ENCODE peak calls at places on chromosomes 12 and 14, in seven cellular contexts. One of them, this sample, is unnamed.
A peak's percentile ranks its signal among the peaks of the same experiment; 100 is the strongest.

GRCh38 chr12:116106870-116107269 is 170.6 kb downstream of the MED13L start:
- DNase-seq in left lung: no peak
- DNase-seq in NCI-H446 treated with DMSO at 0.1 percent for 48 hours: no peak
- DNase-seq in nucleus accumbens: no peak
- DNase-seq in ovary: no peak
- DNase-seq in activated CD8-positive, alpha-beta T cell treated with anti-CD3 and anti-CD28 coated beads for 36 hours: no peak
- DNase-seq in Right ventricle myocardium superior: no peak
- DNase-seq in this sample: no peak

GRCh38 chr12:102964872-102965271 is 7.4 kb downstream of the ASCL1 start:
- DNase-seq in left lung: peak; percentile 79
- DNase-seq in NCI-H446 treated with DMSO at 0.1 percent for 48 hours: no peak
- DNase-seq in nucleus accumbens: no peak
- DNase-seq in ovary: no peak
- DNase-seq in activated CD8-positive, alpha-beta T cell treated with anti-CD3 and anti-CD28 coated beads for 36 hours: peak; percentile 52
- DNase-seq in Right ventricle myocardium superior: no peak
- DNase-seq in this sample: peak; percentile 98

GRCh38 chr12:132275110-132275531 is 54.3 kb downstream of the GALNT9 start:
- DNase-seq in left lung: peak; percentile 61
- DNase-seq in NCI-H446 treated with DMSO at 0.1 percent for 48 hours: peak; percentile 2
- DNase-seq in nucleus accumbens: no peak
- DNase-seq in ovary: no peak
- DNase-seq in activated CD8-positive, alpha-beta T cell treated with anti-CD3 and anti-CD28 coated beads for 36 hours: no peak
- DNase-seq in Right ventricle myocardium superior: peak; percentile 50
- DNase-seq in this sample: peak; percentile 35

GRCh38 chr12:7645395-7646177 is 20.1 kb downstream of the APOBEC1 start:
- DNase-seq in left lung: no peak
- DNase-seq in NCI-H446 treated with DMSO at 0.1 percent for 48 hours: no peak
- DNase-seq in nucleus accumbens: no peak
- DNase-seq in ovary: no peak
- DNase-seq in activated CD8-positive, alpha-beta T cell treated with anti-CD3 and anti-CD28 coated beads for 36 hours: peak; percentile 56
- DNase-seq in Right ventricle myocardium superior: no peak
- DNase-seq in this sample: no peak

GRCh38 chr12:121806556-121807308 is 2.9 kb downstream of the SETD1B start:
- DNase-seq in left lung: peak; percentile 73
- DNase-seq in NCI-H446 treated with DMSO at 0.1 percent for 48 hours: no peak
- DNase-seq in nucleus accumbens: peak; percentile 14
- DNase-seq in ovary: no peak
- DNase-seq in activated CD8-positive, alpha-beta T cell treated with anti-CD3 and anti-CD28 coated beads for 36 hours: no peak
- DNase-seq in Right ventricle myocardium superior: no peak
- DNase-seq in this sample: no peak

GRCh38 chr14:75579882-75580281 is 1.5 kb downstream of the FLVCR2 start:
- DNase-seq in left lung: no peak
- DNase-seq in NCI-H446 treated with DMSO at 0.1 percent for 48 hours: peak; percentile 6
- DNase-seq in nucleus accumbens: no peak
- DNase-seq in ovary: no peak
- DNase-seq in activated CD8-positive, alpha-beta T cell treated with anti-CD3 and anti-CD28 coated beads for 36 hours: no peak
- DNase-seq in Right ventricle myocardium superior: no peak
- DNase-seq in this sample: no peak

GRCh38 chr12:118098911-118099671 is 4.7 kb downstream of the VSIG10 start:
- DNase-seq in left lung: no peak
- DNase-seq in NCI-H446 treated with DMSO at 0.1 percent for 48 hours: no peak
- DNase-seq in nucleus accumbens: no peak
- DNase-seq in ovary: no peak
- DNase-seq in activated CD8-positive, alpha-beta T cell treated with anti-CD3 and anti-CD28 coated beads for 36 hours: no peak
- DNase-seq in Right ventricle myocardium superior: no peak
- DNase-seq in this sample: peak; percentile 61

GRCh38 chr12:3999904-4000303 is 126.7 kb upstream of the PARP11 start:
- DNase-seq in left lung: no peak
- DNase-seq in NCI-H446 treated with DMSO at 0.1 percent for 48 hours: no peak
- DNase-seq in nucleus accumbens: no peak
- DNase-seq in ovary: no peak
- DNase-seq in activated CD8-positive, alpha-beta T cell treated with anti-CD3 and anti-CD28 coated beads for 36 hours: no peak
- DNase-seq in Right ventricle myocardium superior: no peak
- DNase-seq in this sample: no peak

GRCh38 chr14:85532981-85533820 is 3.3 kb downstream of the FLRT2 start:
- DNase-seq in left lung: peak; percentile 75
- DNase-seq in NCI-H446 treated with DMSO at 0.1 percent for 48 hours: no peak
- DNase-seq in nucleus accumbens: peak; percentile 59
- DNase-seq in ovary: peak; percentile 79
- DNase-seq in activated CD8-positive, alpha-beta T cell treated with anti-CD3 and anti-CD28 coated beads for 36 hours: no peak
- DNase-seq in Right ventricle myocardium superior: peak; percentile 71
- DNase-seq in this sample: peak; percentile 8

GRCh38 chr12:53499261-53500118 is at the start of gene MAP3K12:
- DNase-seq in left lung: peak; percentile 89
- DNase-seq in NCI-H446 treated with DMSO at 0.1 percent for 48 hours: no peak
- DNase-seq in nucleus accumbens: peak; percentile 69
- DNase-seq in ovary: peak; percentile 81
- DNase-seq in activated CD8-positive, alpha-beta T cell treated with anti-CD3 and anti-CD28 coated beads for 36 hours: peak; percentile 76
- DNase-seq in Right ventricle myocardium superior: peak; percentile 78
- DNase-seq in this sample: peak; percentile 29

GRCh38 chr12:22543246-22544037 is 900 bp downstream of the C2CD5 start:
- DNase-seq in left lung: peak; percentile 89
- DNase-seq in NCI-H446 treated with DMSO at 0.1 percent for 48 hours: peak; percentile 14
- DNase-seq in nucleus accumbens: peak; percentile 56
- DNase-seq in ovary: no peak
- DNase-seq in activated CD8-positive, alpha-beta T cell treated with anti-CD3 and anti-CD28 coated beads for 36 hours: peak; percentile 79
- DNase-seq in Right ventricle myocardium superior: peak; percentile 68
- DNase-seq in this sample: peak; percentile 83

GRCh38 chr14:61609143-61609851 is 86.0 kb upstream of the HIF1A start:
- DNase-seq in left lung: no peak
- DNase-seq in NCI-H446 treated with DMSO at 0.1 percent for 48 hours: no peak
- DNase-seq in nucleus accumbens: no peak
- DNase-seq in ovary: no peak
- DNase-seq in activated CD8-positive, alpha-beta T cell treated with anti-CD3 and anti-CD28 coated beads for 36 hours: no peak
- DNase-seq in Right ventricle myocardium superior: peak; percentile 63
- DNase-seq in this sample: peak; percentile 20

GRCh38 chr12:90682398-90682797 is 272.6 kb downstream of the CCER1 start:
- DNase-seq in left lung: no peak
- DNase-seq in NCI-H446 treated with DMSO at 0.1 percent for 48 hours: no peak
- DNase-seq in nucleus accumbens: no peak
- DNase-seq in ovary: no peak
- DNase-seq in activated CD8-positive, alpha-beta T cell treated with anti-CD3 and anti-CD28 coated beads for 36 hours: no peak
- DNase-seq in Right ventricle myocardium superior: no peak
- DNase-seq in this sample: no peak

GRCh38 chr14:76918751-76919421 is 92.7 kb downstream of the LRRC74A start:
- DNase-seq in left lung: peak; percentile 96
- DNase-seq in NCI-H446 treated with DMSO at 0.1 percent for 48 hours: peak; percentile 85
- DNase-seq in nucleus accumbens: peak; percentile 77
- DNase-seq in ovary: peak; percentile 98
- DNase-seq in activated CD8-positive, alpha-beta T cell treated with anti-CD3 and anti-CD28 coated beads for 36 hours: peak; percentile 42
- DNase-seq in Right ventricle myocardium superior: peak; percentile 96
- DNase-seq in this sample: no peak

GRCh38 chr14:75383721-75384120 is 44.1 kb upstream of the JDP2 start:
- DNase-seq in left lung: no peak
- DNase-seq in NCI-H446 treated with DMSO at 0.1 percent for 48 hours: no peak
- DNase-seq in nucleus accumbens: no peak
- DNase-seq in ovary: no peak
- DNase-seq in activated CD8-positive, alpha-beta T cell treated with anti-CD3 and anti-CD28 coated beads for 36 hours: no peak
- DNase-seq in Right ventricle myocardium superior: no peak
- DNase-seq in this sample: no peak

GRCh38 chr14:97178781-97179180 is 381.6 kb downstream of the VRK1 start:
- DNase-seq in left lung: no peak
- DNase-seq in NCI-H446 treated with DMSO at 0.1 percent for 48 hours: no peak
- DNase-seq in nucleus accumbens: no peak
- DNase-seq in ovary: no peak
- DNase-seq in activated CD8-positive, alpha-beta T cell treated with anti-CD3 and anti-CD28 coated beads for 36 hours: peak; percentile 46
- DNase-seq in Right ventricle myocardium superior: no peak
- DNase-seq in this sample: no peak